ENCODE peak calls at places on chromosomes 7 and 10, in five cellular contexts. One of them, this sample, is unnamed. For H3K36me3 and H3K4me1, the result is how much of the 10 kb centered on the place peaks cover.

GRCh38 chr10:128431506-128431905 is 305.3 kb upstream of the MKI67 start:
- DNase-seq in left ventricle myocardium inferior: no peak
- DNase-seq in aorta: no peak
- DNase-seq in SK-N-SH: no peak
- DNase-seq in body of pancreas: no peak
- DNase-seq in this sample: peak

GRCh38 chr7:147412782-147413186 is 1177.8 kb upstream of the C7orf33 start:
- DNase-seq in aorta: no peak
- DNase-seq in body of pancreas: no peak
- DNase-seq in left ventricle myocardium inferior: no peak
- DNase-seq in SK-N-SH: no peak
- DNase-seq in this sample: no peak

GRCh38 chr7:132380065-132380464 is 196.2 kb downstream of the PLXNA4 start:
- DNase-seq in aorta: no peak
- DNase-seq in left ventricle myocardium inferior: peak
- DNase-seq in body of pancreas: no peak
- DNase-seq in SK-N-SH: no peak
- DNase-seq in this sample: peak

GRCh38 chr10:80131499-80131901 is 1.0 kb upstream of the PLAC9 start:
- DNase-seq in left ventricle myocardium inferior: no peak
- DNase-seq in body of pancreas: no peak
- DNase-seq in SK-N-SH: no peak
- DNase-seq in aorta: no peak
- DNase-seq in this sample: no peak

GRCh38 chr7:87144173-87144657 is 8.0 kb upstream of the DMTF1 start:
- DNase-seq in left ventricle myocardium inferior: no peak
- DNase-seq in aorta: no peak
- DNase-seq in SK-N-SH: no peak
- DNase-seq in body of pancreas: no peak
- DNase-seq in this sample: no peak

GRCh38 chr7:2499719-2500430 is 19.7 kb upstream of the LFNG start:
- DNase-seq in SK-N-SH: no peak
- DNase-seq in body of pancreas: no peak
- DNase-seq in aorta: no peak
- DNase-seq in left ventricle myocardium inferior: no peak
- DNase-seq in this sample: no peak

GRCh38 chr10:69630651-69631400 is 779 bp downstream of the FAM241B start:
- DNase-seq in left ventricle myocardium inferior: no peak
- DNase-seq in aorta: no peak
- DNase-seq in SK-N-SH: no peak
- DNase-seq in body of pancreas: no peak
- DNase-seq in this sample: no peak

GRCh38 chr10:83725567-83725966 is 413.7 kb upstream of the GHITM start:
- DNase-seq in SK-N-SH: no peak
- DNase-seq in aorta: no peak
- DNase-seq in body of pancreas: no peak
- DNase-seq in left ventricle myocardium inferior: no peak
- DNase-seq in this sample: no peak

GRCh38 chr10:23171232-23171876 is 20.8 kb upstream of the PTF1A start:
- DNase-seq in body of pancreas: peak
- DNase-seq in SK-N-SH: no peak
- DNase-seq in left ventricle myocardium inferior: no peak
- DNase-seq in aorta: no peak
- DNase-seq in this sample: no peak

GRCh38 chr10:73790886-73791625 is 5.7 kb downstream of the ZSWIM8 start:
- DNase-seq in left ventricle myocardium inferior: no peak
- DNase-seq in SK-N-SH: no peak
- DNase-seq in aorta: peak
- DNase-seq in body of pancreas: no peak
- DNase-seq in this sample: no peak

GRCh38 chr10:73793456-73793855 is 8.1 kb downstream of the ZSWIM8 start:
- DNase-seq in aorta: peak
- DNase-seq in left ventricle myocardium inferior: no peak
- DNase-seq in SK-N-SH: no peak
- DNase-seq in body of pancreas: no peak
- DNase-seq in this sample: no peak

GRCh38 chr10:73788864-73789658 is 3.7 kb downstream of the ZSWIM8 start:
- DNase-seq in body of pancreas: no peak
- DNase-seq in aorta: peak
- DNase-seq in SK-N-SH: no peak
- DNase-seq in left ventricle myocardium inferior: no peak
- DNase-seq in this sample: no peak

GRCh38 chr10:73789659-73790055 is 4.3 kb downstream of the ZSWIM8 start:
- DNase-seq in body of pancreas: no peak
- DNase-seq in aorta: peak
- DNase-seq in SK-N-SH: no peak
- DNase-seq in left ventricle myocardium inferior: no peak
- DNase-seq in this sample: no peak

DNA sequence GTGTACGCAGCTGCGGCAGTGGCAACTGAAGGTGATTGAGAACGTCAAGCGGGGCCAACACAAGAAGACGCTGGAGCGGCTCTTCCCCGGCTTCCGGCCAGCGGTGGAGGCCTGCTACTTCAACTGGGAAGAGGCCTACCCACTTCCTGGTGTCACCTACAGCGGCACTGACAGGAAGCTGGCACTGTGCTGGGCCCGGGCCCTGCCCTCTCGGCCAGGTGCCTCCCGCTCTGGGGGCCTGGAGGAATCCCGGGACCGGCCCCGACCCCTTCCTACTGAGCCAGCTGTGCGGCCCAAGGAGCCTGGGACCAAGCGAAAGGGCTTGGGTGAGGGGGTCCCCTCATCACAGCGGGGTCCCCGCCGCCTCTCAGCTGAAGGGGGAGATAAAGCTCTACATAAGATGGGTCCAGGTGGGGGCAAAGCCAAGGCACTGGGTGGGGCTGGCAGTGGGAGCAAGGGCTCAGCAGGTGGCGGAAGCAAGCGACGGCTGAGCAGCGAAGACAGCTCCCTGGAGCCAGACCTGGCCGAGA is 6.5 kb downstream of the ZSWIM8 start:
- DNase-seq in left ventricle myocardium inferior: no peak
- DNase-seq in body of pancreas: no peak
- DNase-seq in aorta: peak
- DNase-seq in SK-N-SH: no peak
- DNase-seq in this sample: no peak
- H3K36me3 ChIP-seq in left ventricle myocardium inferior: half or more
- H3K36me3 ChIP-seq in body of pancreas: half or more
- H3K36me3 ChIP-seq in aorta: under half
- H3K36me3 ChIP-seq in SK-N-SH: under half
- H3K36me3 ChIP-seq in this sample: half or more

DNA sequence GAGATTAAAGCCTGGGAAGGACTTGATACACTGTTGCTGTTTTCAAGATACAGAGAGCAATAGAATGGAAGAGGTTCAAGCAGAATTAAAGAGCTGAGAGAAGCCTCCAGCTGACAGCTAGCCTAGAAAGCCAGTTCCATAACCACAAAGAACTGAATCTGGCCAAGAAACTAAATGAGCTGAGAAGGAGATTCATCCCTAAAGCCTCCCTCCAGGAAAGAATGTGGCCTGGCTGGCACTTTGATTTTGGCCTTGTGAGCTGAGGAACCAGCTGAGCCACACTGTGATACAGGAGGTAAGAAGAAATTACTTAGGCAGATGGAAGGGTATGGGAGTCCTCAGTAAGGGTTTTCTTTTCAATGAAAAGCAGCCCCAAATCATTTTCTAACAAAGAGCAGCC is 324.1 kb downstream of the PHF14 start:
- DNase-seq in body of pancreas: no peak
- DNase-seq in aorta: no peak
- DNase-seq in left ventricle myocardium inferior: no peak
- DNase-seq in SK-N-SH: no peak
- DNase-seq in this sample: no peak
- H3K4me1 ChIP-seq in body of pancreas: under half
- H3K4me1 ChIP-seq in aorta: under half
- H3K4me1 ChIP-seq in left ventricle myocardium inferior: under half
- H3K4me1 ChIP-seq in SK-N-SH: under half
- H3K4me1 ChIP-seq in this sample: under half

DNA sequence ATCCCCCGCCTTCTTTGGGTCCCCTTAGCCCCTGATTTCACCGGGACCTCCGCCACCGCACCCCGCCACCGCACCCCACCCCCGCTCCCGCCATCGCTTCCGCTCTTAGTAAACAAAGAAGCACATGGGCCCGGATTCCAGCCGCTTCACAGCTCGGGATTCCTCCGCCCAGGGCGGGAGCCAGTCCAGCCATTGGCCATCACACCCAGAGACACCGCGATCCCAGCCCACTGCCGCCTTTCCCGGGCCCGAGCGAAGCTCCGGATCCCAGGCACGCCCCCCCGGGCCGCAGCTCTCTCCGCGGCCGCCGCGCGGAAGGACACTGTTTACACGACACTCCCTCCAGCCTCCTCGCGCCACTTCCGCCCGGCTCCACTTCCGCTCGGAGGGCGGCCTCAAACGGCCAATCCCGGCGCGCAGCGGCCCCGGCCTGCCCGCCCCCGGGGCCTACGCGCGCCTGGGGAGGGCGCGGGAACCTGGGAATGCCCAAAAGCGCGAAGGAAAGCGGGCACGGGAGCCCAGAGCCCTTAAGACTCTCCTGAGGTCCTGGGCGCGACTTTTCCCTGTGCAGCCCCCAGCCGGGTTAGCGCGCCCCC is 679 bp downstream of the MCM7 start:
- DNase-seq in left ventricle myocardium inferior: peak
- DNase-seq in SK-N-SH: peak
- DNase-seq in body of pancreas: peak
- DNase-seq in aorta: peak
- DNase-seq in this sample: peak
- H3K36me3 ChIP-seq in left ventricle myocardium inferior: half or more
- H3K36me3 ChIP-seq in SK-N-SH: under half
- H3K36me3 ChIP-seq in body of pancreas: under half
- H3K36me3 ChIP-seq in aorta: under half
- H3K36me3 ChIP-seq in this sample: under half

GRCh38 chr7:27221201-27221797 is 21.3 kb upstream of the EVX1 start:
- DNase-seq in aorta: no peak
- DNase-seq in body of pancreas: no peak
- DNase-seq in SK-N-SH: no peak
- DNase-seq in left ventricle myocardium inferior: no peak
- DNase-seq in this sample: no peak
- H3K4me1 ChIP-seq in aorta: under half
- H3K4me1 ChIP-seq in body of pancreas: under half
- H3K4me1 ChIP-seq in SK-N-SH: under half
- H3K4me1 ChIP-seq in left ventricle myocardium inferior: under half
- H3K4me1 ChIP-seq in this sample: under half

GRCh38 chr7:159025161-159025779 is 119.4 kb downstream of the VIPR2 start:
- DNase-seq in aorta: no peak
- DNase-seq in left ventricle myocardium inferior: no peak
- DNase-seq in SK-N-SH: no peak
- DNase-seq in body of pancreas: no peak
- DNase-seq in this sample: no peak
- H3K36me3 ChIP-seq in aorta: under half
- H3K36me3 ChIP-seq in left ventricle myocardium inferior: under half
- H3K36me3 ChIP-seq in SK-N-SH: under half
- H3K36me3 ChIP-seq in body of pancreas: under half
- H3K36me3 ChIP-seq in this sample: under half

GRCh38 chr7:92768501-92769360 is 67.6 kb downstream of the CDK6 start:
- DNase-seq in body of pancreas: no peak
- DNase-seq in SK-N-SH: peak
- DNase-seq in aorta: no peak
- DNase-seq in left ventricle myocardium inferior: no peak
- DNase-seq in this sample: no peak
- H3K4me1 ChIP-seq in body of pancreas: under half
- H3K4me1 ChIP-seq in SK-N-SH: half or more
- H3K4me1 ChIP-seq in aorta: under half
- H3K4me1 ChIP-seq in left ventricle myocardium inferior: half or more
- H3K4me1 ChIP-seq in this sample: under half

This sample was measured in lung.